ENCODE peak calls at places on chromosomes 5 and 9, in nine cellular contexts. One of them, this sample, is unnamed.

GRCh38 chr9:36450110-36450732 is 50.2 kb upstream of the RNF38 start:
- DNase-seq in transverse colon: no peak
- DNase-seq in upper lobe of left lung: no peak
- DNase-seq in GM12891: no peak
- DNase-seq in HL-60: peak; percentile 17
- DNase-seq in GM12878: no peak
- DNase-seq in stomach: no peak
- DNase-seq in sigmoid colon: no peak
- DNase-seq in GM23338: peak; percentile 81
- DNase-seq in this sample: no peak

GRCh38 chr9:33192493-33193245 is 25.5 kb upstream of the B4GALT1 start:
- DNase-seq in stomach: no peak
- DNase-seq in GM12878: no peak
- DNase-seq in upper lobe of left lung: no peak
- DNase-seq in sigmoid colon: no peak
- DNase-seq in HL-60: no peak
- DNase-seq in transverse colon: no peak
- DNase-seq in GM12891: no peak
- DNase-seq in GM23338: no peak
- DNase-seq in this sample: no peak

GRCh38 chr5:140328036-140328764 is 18.2 kb downstream of the HBEGF start:
- DNase-seq in upper lobe of left lung: no peak
- DNase-seq in GM12891: no peak
- DNase-seq in sigmoid colon: no peak
- DNase-seq in HL-60: no peak
- DNase-seq in GM23338: no peak
- DNase-seq in stomach: no peak
- DNase-seq in GM12878: no peak
- DNase-seq in transverse colon: no peak
- DNase-seq in this sample: no peak

GRCh38 chr5:96022971-96023370 is 61.3 kb upstream of the ELL2 start:
- DNase-seq in GM23338: no peak
- DNase-seq in GM12878: no peak
- DNase-seq in transverse colon: no peak
- DNase-seq in HL-60: no peak
- DNase-seq in GM12891: no peak
- DNase-seq in sigmoid colon: no peak
- DNase-seq in stomach: no peak
- DNase-seq in upper lobe of left lung: no peak
- DNase-seq in this sample: no peak

GRCh38 chr5:127572930-127573329 is 55.5 kb downstream of the PRRC1 start:
- DNase-seq in HL-60: no peak
- DNase-seq in stomach: no peak
- DNase-seq in sigmoid colon: no peak
- DNase-seq in GM12878: no peak
- DNase-seq in upper lobe of left lung: no peak
- DNase-seq in GM12891: no peak
- DNase-seq in transverse colon: no peak
- DNase-seq in GM23338: peak; percentile 28
- DNase-seq in this sample: no peak

GRCh38 chr9:117671468-117671867 is 32.7 kb upstream of the TLR4 start:
- DNase-seq in GM12878: no peak
- DNase-seq in HL-60: no peak
- DNase-seq in upper lobe of left lung: no peak
- DNase-seq in GM12891: no peak
- DNase-seq in stomach: no peak
- DNase-seq in sigmoid colon: no peak
- DNase-seq in transverse colon: no peak
- DNase-seq in GM23338: no peak
- DNase-seq in this sample: no peak

GRCh38 chr5:103667068-103667467 is 104.5 kb upstream of the NUDT12 start:
- DNase-seq in GM12878: no peak
- DNase-seq in GM12891: no peak
- DNase-seq in transverse colon: no peak
- DNase-seq in stomach: no peak
- DNase-seq in GM23338: no peak
- DNase-seq in upper lobe of left lung: no peak
- DNase-seq in HL-60: no peak
- DNase-seq in sigmoid colon: no peak
- DNase-seq in this sample: no peak

GRCh38 chr5:97918614-97919013 is 735.6 kb upstream of the RIOK2 start:
- DNase-seq in GM23338: no peak
- DNase-seq in upper lobe of left lung: no peak
- DNase-seq in transverse colon: no peak
- DNase-seq in stomach: no peak
- DNase-seq in sigmoid colon: no peak
- DNase-seq in GM12878: no peak
- DNase-seq in HL-60: no peak
- DNase-seq in GM12891: no peak
- DNase-seq in this sample: no peak

GRCh38 chr5:160020969-160021368 is 12.0 kb downstream of the TTC1 start:
- DNase-seq in upper lobe of left lung: no peak
- DNase-seq in GM12891: no peak
- DNase-seq in transverse colon: no peak
- DNase-seq in GM23338: no peak
- DNase-seq in sigmoid colon: no peak
- DNase-seq in GM12878: no peak
- DNase-seq in HL-60: no peak
- DNase-seq in stomach: no peak
- DNase-seq in this sample: no peak

GRCh38 chr9:116327702-116328440 is 174.3 kb downstream of the PAPPA start:
- DNase-seq in GM12878: no peak
- DNase-seq in transverse colon: no peak
- DNase-seq in GM12891: no peak
- DNase-seq in upper lobe of left lung: no peak
- DNase-seq in GM23338: no peak
- DNase-seq in sigmoid colon: no peak
- DNase-seq in stomach: no peak
- DNase-seq in HL-60: no peak
- DNase-seq in this sample: no peak

GRCh38 chr5:125367702-125368101 is 621.3 kb upstream of the ZNF608 start:
- DNase-seq in upper lobe of left lung: no peak
- DNase-seq in sigmoid colon: no peak
- DNase-seq in GM12891: no peak
- DNase-seq in stomach: no peak
- DNase-seq in transverse colon: no peak
- DNase-seq in GM12878: no peak
- DNase-seq in HL-60: no peak
- DNase-seq in GM23338: no peak
- DNase-seq in this sample: no peak

GRCh38 chr5:164345173-164345572 is 839.8 kb downstream of the MAT2B start:
- DNase-seq in stomach: no peak
- DNase-seq in GM23338: no peak
- DNase-seq in HL-60: no peak
- DNase-seq in upper lobe of left lung: no peak
- DNase-seq in GM12891: no peak
- DNase-seq in transverse colon: no peak
- DNase-seq in GM12878: no peak
- DNase-seq in sigmoid colon: no peak
- DNase-seq in this sample: no peak

GRCh38 chr9:6827370-6827949 is 69.7 kb downstream of the KDM4C start:
- DNase-seq in sigmoid colon: no peak
- DNase-seq in GM12878: peak; percentile 16
- DNase-seq in GM23338: peak; percentile 87
- DNase-seq in upper lobe of left lung: no peak
- DNase-seq in transverse colon: no peak
- DNase-seq in stomach: no peak
- DNase-seq in GM12891: peak; percentile 30
- DNase-seq in HL-60: peak; percentile 43
- DNase-seq in this sample: no peak

GRCh38 chr5:432928-433791 is 9.8 kb upstream of the EXOC3 start:
- DNase-seq in sigmoid colon: peak; percentile 33
- DNase-seq in transverse colon: no peak
- DNase-seq in HL-60: no peak
- DNase-seq in GM23338: no peak
- DNase-seq in GM12878: no peak
- DNase-seq in upper lobe of left lung: peak; percentile 72
- DNase-seq in stomach: peak; percentile 14
- DNase-seq in GM12891: no peak
- DNase-seq in this sample: no peak

GRCh38 chr5:178324481-178325310 is 92.1 kb upstream of the PHYKPL start:
- DNase-seq in HL-60: no peak
- DNase-seq in GM12891: no peak
- DNase-seq in GM23338: no peak
- DNase-seq in upper lobe of left lung: no peak
- DNase-seq in GM12878: no peak
- DNase-seq in sigmoid colon: peak; percentile 57
- DNase-seq in stomach: no peak
- DNase-seq in transverse colon: no peak
- DNase-seq in this sample: no peak

GRCh38 chr5:138453630-138454029 is 11.6 kb upstream of the EGR1 start:
- DNase-seq in HL-60: no peak
- DNase-seq in upper lobe of left lung: no peak
- DNase-seq in GM23338: no peak
- DNase-seq in transverse colon: no peak
- DNase-seq in GM12891: no peak
- DNase-seq in sigmoid colon: peak; percentile 46
- DNase-seq in GM12878: no peak
- DNase-seq in stomach: no peak
- DNase-seq in this sample: no peak

GRCh38 chr5:61234019-61234418 is 71.8 kb upstream of the SMIM15 start:
- DNase-seq in upper lobe of left lung: no peak
- DNase-seq in transverse colon: no peak
- DNase-seq in HL-60: no peak
- DNase-seq in GM12878: no peak
- DNase-seq in sigmoid colon: no peak
- DNase-seq in GM12891: no peak
- DNase-seq in GM23338: no peak
- DNase-seq in stomach: no peak
- DNase-seq in this sample: no peak

GRCh38 chr5:50606179-50606578 is 60.3 kb upstream of the PARP8 start:
- DNase-seq in sigmoid colon: no peak
- DNase-seq in GM12891: no peak
- DNase-seq in transverse colon: no peak
- DNase-seq in HL-60: no peak
- DNase-seq in upper lobe of left lung: no peak
- DNase-seq in GM23338: no peak
- DNase-seq in stomach: no peak
- DNase-seq in GM12878: peak; percentile 21
- DNase-seq in this sample: no peak

DNA sequence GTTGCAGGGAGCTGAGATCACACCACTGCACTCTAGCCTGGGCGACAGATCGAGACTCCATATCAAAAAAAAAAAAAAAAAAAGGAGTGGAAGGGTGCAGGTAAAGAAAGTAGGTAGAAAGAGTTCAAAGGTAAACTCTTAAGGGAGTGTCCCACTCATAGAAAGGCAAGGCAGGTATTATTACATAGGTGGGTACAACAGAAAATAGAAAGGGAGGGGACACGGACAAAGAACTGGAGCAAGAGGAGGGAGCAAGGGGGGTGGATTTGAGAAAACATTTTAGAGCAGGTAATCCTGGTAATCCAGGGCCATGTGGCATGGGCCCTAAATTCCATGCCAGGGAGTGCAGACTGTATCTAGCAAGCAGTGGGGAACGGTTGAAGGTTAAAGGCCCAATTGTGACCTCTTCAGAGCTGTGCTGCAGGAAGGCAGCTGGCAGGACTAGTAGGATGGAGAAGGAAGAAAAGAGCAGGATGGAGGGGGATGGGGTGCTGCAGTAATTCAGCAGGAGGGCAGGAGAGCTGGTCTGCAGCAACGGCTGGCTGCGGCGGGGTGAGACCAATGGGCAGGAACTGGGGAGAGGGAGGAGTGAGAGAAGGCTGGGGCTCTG is 75.2 kb downstream of the PDE6A start:
- DNase-seq in stomach: no peak
- DNase-seq in upper lobe of left lung: no peak
- DNase-seq in GM12891: no peak
- DNase-seq in sigmoid colon: no peak
- DNase-seq in transverse colon: peak; percentile 83
- DNase-seq in GM12878: no peak
- DNase-seq in HL-60: no peak
- DNase-seq in GM23338: peak; percentile 32
- DNase-seq in this sample: no peak
- TF ChIP-seq POLR2AphosphoS5 in stomach: no peak
- TF ChIP-seq POLR2AphosphoS5 in upper lobe of left lung: no peak
- TF ChIP-seq POLR2AphosphoS5 in GM12891: no peak
- TF ChIP-seq POLR2AphosphoS5 in sigmoid colon: no peak
- TF ChIP-seq POLR2AphosphoS5 in transverse colon: peak; percentile 78
- TF ChIP-seq POLR2AphosphoS5 in GM12878: no peak
- TF ChIP-seq POLR2AphosphoS5 in HL-60: no peak
- TF ChIP-seq POLR2AphosphoS5 in GM23338: no peak
- TF ChIP-seq POLR2AphosphoS5 in this sample: no peak

DNA sequence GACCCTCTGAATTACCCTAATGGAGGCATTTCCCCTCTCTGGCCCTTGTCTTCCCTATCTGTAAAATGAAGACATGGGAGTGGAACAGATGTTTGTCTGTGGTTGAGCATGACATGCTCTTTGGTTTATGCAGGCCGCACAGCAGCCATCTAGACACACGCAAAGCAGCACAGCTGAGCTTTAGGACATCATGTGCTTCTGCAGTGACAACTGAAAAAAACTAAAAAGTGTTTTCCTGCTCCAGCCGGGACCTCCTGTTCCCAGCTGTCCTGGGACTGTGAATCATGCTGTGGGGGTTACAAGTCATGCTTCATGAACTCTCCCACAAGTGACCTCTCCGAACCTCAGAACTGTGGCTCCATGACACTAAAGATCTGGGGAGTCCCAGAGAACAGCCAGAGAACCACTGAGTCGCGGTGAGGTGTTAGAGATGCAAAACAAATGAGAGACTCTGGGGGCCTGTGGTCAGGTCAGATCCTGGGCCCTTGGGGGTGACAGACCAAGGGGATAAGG is 1.7 kb downstream of the SMIM3 start:
- DNase-seq in transverse colon: peak; percentile 59
- DNase-seq in GM12891: no peak
- DNase-seq in HL-60: peak; percentile 85
- DNase-seq in stomach: peak; percentile 31
- DNase-seq in GM23338: no peak
- DNase-seq in upper lobe of left lung: no peak
- DNase-seq in GM12878: peak; percentile 81
- DNase-seq in sigmoid colon: peak; percentile 90
- DNase-seq in this sample: no peak
- TF ChIP-seq POLR2AphosphoS5 in transverse colon: peak; percentile 78
- TF ChIP-seq POLR2AphosphoS5 in GM12891: no peak
- TF ChIP-seq POLR2AphosphoS5 in HL-60: peak; percentile 99
- TF ChIP-seq POLR2AphosphoS5 in stomach: peak; percentile 71
- TF ChIP-seq POLR2AphosphoS5 in GM23338: no peak
- TF ChIP-seq POLR2AphosphoS5 in upper lobe of left lung: peak; percentile 89
- TF ChIP-seq POLR2AphosphoS5 in GM12878: peak; percentile 43
- TF ChIP-seq POLR2AphosphoS5 in sigmoid colon: peak; percentile 76
- TF ChIP-seq POLR2AphosphoS5 in this sample: peak; percentile 82

GRCh38 chr5:76290321-76290757 is 112.7 kb upstream of the IQGAP2 start:
- DNase-seq in GM23338: no peak
- DNase-seq in upper lobe of left lung: no peak
- DNase-seq in stomach: peak; percentile 82
- DNase-seq in GM12878: no peak
- DNase-seq in sigmoid colon: no peak
- DNase-seq in transverse colon: no peak
- DNase-seq in GM12891: no peak
- DNase-seq in HL-60: no peak
- DNase-seq in this sample: no peak
- TF ChIP-seq POLR2AphosphoS5 in GM23338: no peak
- TF ChIP-seq POLR2AphosphoS5 in upper lobe of left lung: no peak
- TF ChIP-seq POLR2AphosphoS5 in stomach: no peak
- TF ChIP-seq POLR2AphosphoS5 in GM12878: no peak
- TF ChIP-seq POLR2AphosphoS5 in sigmoid colon: no peak
- TF ChIP-seq POLR2AphosphoS5 in transverse colon: no peak
- TF ChIP-seq POLR2AphosphoS5 in GM12891: no peak
- TF ChIP-seq POLR2AphosphoS5 in HL-60: no peak
- TF ChIP-seq POLR2AphosphoS5 in this sample: no peak

GRCh38 chr9:31615964-31616363 is 768.5 kb upstream of the ACO1 start:
- DNase-seq in GM12878: no peak
- DNase-seq in transverse colon: no peak
- DNase-seq in stomach: no peak
- DNase-seq in HL-60: no peak
- DNase-seq in GM12891: no peak
- DNase-seq in sigmoid colon: no peak
- DNase-seq in GM23338: peak; percentile 38
- DNase-seq in upper lobe of left lung: no peak
- DNase-seq in this sample: no peak
- TF ChIP-seq POLR2AphosphoS5 in GM12878: no peak
- TF ChIP-seq POLR2AphosphoS5 in transverse colon: no peak
- TF ChIP-seq POLR2AphosphoS5 in stomach: no peak
- TF ChIP-seq POLR2AphosphoS5 in HL-60: no peak
- TF ChIP-seq POLR2AphosphoS5 in GM12891: no peak
- TF ChIP-seq POLR2AphosphoS5 in sigmoid colon: no peak
- TF ChIP-seq POLR2AphosphoS5 in GM23338: no peak
- TF ChIP-seq POLR2AphosphoS5 in upper lobe of left lung: no peak
- TF ChIP-seq POLR2AphosphoS5 in this sample: no peak

This sample was measured in esophagus muscularis mucosa.